ENCODE peak calls at places on chromosomes 13 and 19, in seven cellular contexts. One of them, this sample, is unnamed. For H3K4me1, the result is how much of the 10 kb centered on the place peaks cover.

GRCh38 chr13:46614582-46614981 is 61.6 kb downstream of the LRCH1 start:
- ATAC-seq in HCT116: no peak
- ATAC-seq in PC-3: no peak
- ATAC-seq in Panc1: no peak
- ATAC-seq in lung: no peak
- ATAC-seq in K562: no peak
- ATAC-seq in GM23338: no peak
- ATAC-seq in this sample: peak

GRCh38 chr13:23384111-23384510 is 49.4 kb downstream of the SACS start:
- ATAC-seq in lung: no peak
- ATAC-seq in HCT116: no peak
- ATAC-seq in PC-3: peak
- ATAC-seq in Panc1: peak
- ATAC-seq in GM23338: no peak
- ATAC-seq in K562: no peak
- ATAC-seq in this sample: no peak

GRCh38 chr13:86862137-86862536 is 809.0 kb upstream of the SLITRK5 start:
- ATAC-seq in K562: no peak
- ATAC-seq in lung: no peak
- ATAC-seq in GM23338: peak
- ATAC-seq in HCT116: no peak
- ATAC-seq in PC-3: no peak
- ATAC-seq in Panc1: no peak
- ATAC-seq in this sample: no peak

GRCh38 chr19:8500158-8500557 is 2.3 kb downstream of the PRAM1 start:
- ATAC-seq in HCT116: no peak
- ATAC-seq in K562: no peak
- ATAC-seq in GM23338: no peak
- ATAC-seq in lung: no peak
- ATAC-seq in PC-3: no peak
- ATAC-seq in Panc1: no peak
- ATAC-seq in this sample: no peak

GRCh38 chr19:4671182-4671851 is 1.2 kb upstream of the MYDGF start:
- ATAC-seq in PC-3: no peak
- ATAC-seq in GM23338: no peak
- ATAC-seq in HCT116: peak
- ATAC-seq in lung: no peak
- ATAC-seq in Panc1: no peak
- ATAC-seq in K562: no peak
- ATAC-seq in this sample: no peak

GRCh38 chr19:19745496-19746285 is 12.8 kb upstream of the ZNF14 start:
- ATAC-seq in HCT116: peak
- ATAC-seq in GM23338: no peak
- ATAC-seq in PC-3: no peak
- ATAC-seq in K562: peak
- ATAC-seq in Panc1: no peak
- ATAC-seq in lung: no peak
- ATAC-seq in this sample: no peak

GRCh38 chr19:4066176-4066606 is 508 bp downstream of the ZBTB7A start:
- ATAC-seq in lung: no peak
- ATAC-seq in GM23338: no peak
- ATAC-seq in Panc1: no peak
- ATAC-seq in PC-3: no peak
- ATAC-seq in K562: no peak
- ATAC-seq in HCT116: no peak
- ATAC-seq in this sample: no peak

GRCh38 chr13:80873589-80873988 is 532.7 kb upstream of the SPRY2 start:
- ATAC-seq in lung: no peak
- ATAC-seq in GM23338: no peak
- ATAC-seq in PC-3: no peak
- ATAC-seq in Panc1: no peak
- ATAC-seq in HCT116: no peak
- ATAC-seq in K562: no peak
- ATAC-seq in this sample: no peak

GRCh38 chr19:47146920-47147319 is 16.3 kb downstream of the SAE1 start:
- ATAC-seq in Panc1: no peak
- ATAC-seq in lung: no peak
- ATAC-seq in PC-3: no peak
- ATAC-seq in GM23338: no peak
- ATAC-seq in K562: peak
- ATAC-seq in HCT116: no peak
- ATAC-seq in this sample: no peak

DNA sequence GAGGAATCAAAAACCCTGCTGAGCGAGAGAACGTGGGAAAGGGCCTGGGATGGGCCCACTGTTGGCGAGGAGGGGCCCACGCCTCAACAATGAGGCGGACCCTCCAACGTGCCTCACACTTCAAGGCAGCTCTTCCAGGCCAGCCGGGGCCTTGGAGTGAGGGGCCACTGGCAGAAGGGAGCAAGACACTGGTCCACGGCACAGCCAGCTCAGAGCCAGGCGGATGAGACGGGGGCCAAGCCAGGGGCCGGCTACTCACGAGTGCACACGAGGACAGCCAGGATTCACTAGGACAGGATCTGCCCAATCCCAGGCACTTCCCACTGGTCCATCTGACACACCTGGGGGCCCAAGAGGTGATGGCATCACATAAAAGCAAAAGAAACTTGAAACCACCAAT is 20.5 kb downstream of the ELL start:
- ATAC-seq in HCT116: no peak
- ATAC-seq in GM23338: no peak
- ATAC-seq in K562: no peak
- ATAC-seq in lung: no peak
- ATAC-seq in PC-3: no peak
- ATAC-seq in Panc1: no peak
- ATAC-seq in this sample: no peak
- H3K4me1 ChIP-seq in HCT116: under half
- H3K4me1 ChIP-seq in GM23338: under half
- H3K4me1 ChIP-seq in K562: half or more
- H3K4me1 ChIP-seq in lung: under half
- H3K4me1 ChIP-seq in PC-3: under half
- H3K4me1 ChIP-seq in Panc1: under half
- H3K4me1 ChIP-seq in this sample: under half

DNA sequence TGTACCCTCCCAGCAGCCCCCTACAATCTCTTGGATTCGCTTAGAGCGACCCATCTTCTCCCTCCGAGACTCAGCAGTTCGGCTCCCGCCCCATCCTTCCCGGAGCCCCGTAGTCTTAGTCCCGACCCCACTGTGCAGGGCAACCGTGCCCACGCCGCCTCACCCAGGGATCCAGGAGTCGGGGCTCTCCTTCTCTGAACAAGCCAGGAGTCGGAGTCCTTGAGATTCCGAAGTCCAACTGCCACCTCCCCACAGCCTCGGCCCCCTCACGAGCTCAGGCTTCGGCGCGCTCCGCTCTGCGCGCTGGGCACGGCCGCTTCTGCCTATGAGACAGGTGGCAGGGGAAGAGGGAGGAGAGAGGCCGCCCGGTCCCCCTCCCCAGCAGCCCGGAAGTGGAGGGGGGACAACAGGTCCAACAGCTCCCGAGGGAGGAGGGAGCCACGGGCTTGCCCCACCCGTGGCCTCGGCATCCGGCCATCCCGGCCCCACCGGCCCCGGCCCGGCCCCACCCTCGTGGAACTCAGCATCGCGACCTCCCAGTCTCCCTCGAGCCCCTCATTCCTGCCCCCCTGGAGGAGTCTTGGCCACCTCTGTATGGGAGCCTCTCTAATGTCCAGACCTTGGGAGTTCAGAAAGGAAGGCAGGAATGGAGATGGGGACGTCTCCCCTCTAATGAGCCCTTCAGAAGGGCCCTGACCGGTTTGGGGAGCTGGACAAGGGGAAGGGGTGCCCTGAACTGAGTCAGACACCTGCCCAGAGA is at the start of gene PHLDB3:
- ATAC-seq in HCT116: peak
- ATAC-seq in PC-3: peak
- ATAC-seq in lung: no peak
- ATAC-seq in Panc1: peak
- ATAC-seq in K562: peak
- ATAC-seq in GM23338: peak
- ATAC-seq in this sample: peak
- H3K4me1 ChIP-seq in HCT116: under half
- H3K4me1 ChIP-seq in PC-3: under half
- H3K4me1 ChIP-seq in lung: under half
- H3K4me1 ChIP-seq in Panc1: under half
- H3K4me1 ChIP-seq in K562: under half
- H3K4me1 ChIP-seq in GM23338: under half
- H3K4me1 ChIP-seq in this sample: under half

GRCh38 chr13:50914301-50914700 is 4.7 kb downstream of the RNASEH2B start:
- ATAC-seq in HCT116: no peak
- ATAC-seq in Panc1: no peak
- ATAC-seq in lung: no peak
- ATAC-seq in K562: no peak
- ATAC-seq in PC-3: no peak
- ATAC-seq in GM23338: no peak
- ATAC-seq in this sample: no peak
- H3K4me1 ChIP-seq in HCT116: under half
- H3K4me1 ChIP-seq in Panc1: under half
- H3K4me1 ChIP-seq in lung: under half
- H3K4me1 ChIP-seq in K562: under half
- H3K4me1 ChIP-seq in PC-3: under half
- H3K4me1 ChIP-seq in GM23338: under half
- H3K4me1 ChIP-seq in this sample: under half

DNA sequence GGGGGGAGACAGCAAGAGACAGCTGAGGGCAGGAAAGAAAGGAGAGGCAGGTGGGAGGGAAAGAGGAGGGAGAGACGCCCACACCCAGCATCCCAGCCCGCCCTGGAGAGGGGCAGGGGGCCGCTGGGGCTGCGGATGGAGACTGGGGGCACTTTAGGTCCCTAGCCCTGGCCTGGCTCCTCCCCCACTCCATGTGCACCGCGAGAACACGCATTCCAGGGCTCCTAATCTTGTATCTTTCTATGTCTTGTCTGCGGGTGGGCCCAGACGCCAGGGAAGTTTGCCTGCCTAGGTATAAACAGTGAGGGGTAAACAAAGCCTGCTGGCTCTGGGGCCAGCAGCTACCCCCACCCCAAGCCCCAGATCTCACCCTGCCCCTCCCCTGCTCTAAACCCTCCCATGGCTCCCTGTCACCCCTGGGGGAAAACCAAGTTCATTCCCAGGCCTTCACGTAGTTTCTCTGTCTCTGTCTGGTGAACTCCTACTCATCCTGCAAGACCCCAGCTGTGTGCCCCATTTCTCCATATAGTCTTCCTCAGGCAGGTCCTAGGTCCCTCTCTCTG is 5.8 kb downstream of the TLE5 start:
- ATAC-seq in K562: no peak
- ATAC-seq in GM23338: peak
- ATAC-seq in lung: no peak
- ATAC-seq in HCT116: no peak
- ATAC-seq in PC-3: no peak
- ATAC-seq in Panc1: no peak
- ATAC-seq in this sample: no peak
- H3K4me1 ChIP-seq in K562: half or more
- H3K4me1 ChIP-seq in GM23338: under half
- H3K4me1 ChIP-seq in lung: under half
- H3K4me1 ChIP-seq in HCT116: under half
- H3K4me1 ChIP-seq in PC-3: under half
- H3K4me1 ChIP-seq in Panc1: under half
- H3K4me1 ChIP-seq in this sample: half or more

GRCh38 chr19:31253816-31254551 is 95.3 kb downstream of the TSHZ3 start:
- ATAC-seq in HCT116: no peak
- ATAC-seq in PC-3: no peak
- ATAC-seq in K562: no peak
- ATAC-seq in GM23338: peak
- ATAC-seq in Panc1: no peak
- ATAC-seq in lung: no peak
- ATAC-seq in this sample: peak

GRCh38 chr19:31254611-31255010 is 94.6 kb downstream of the TSHZ3 start:
- ATAC-seq in GM23338: no peak
- ATAC-seq in K562: no peak
- ATAC-seq in HCT116: no peak
- ATAC-seq in lung: no peak
- ATAC-seq in PC-3: no peak
- ATAC-seq in Panc1: no peak
- ATAC-seq in this sample: no peak

GRCh38 chr19:31255863-31256600 is 93.2 kb downstream of the TSHZ3 start:
- ATAC-seq in HCT116: no peak
- ATAC-seq in GM23338: no peak
- ATAC-seq in PC-3: no peak
- ATAC-seq in K562: no peak
- ATAC-seq in Panc1: no peak
- ATAC-seq in lung: no peak
- ATAC-seq in this sample: no peak

GRCh38 chr19:31256601-31256990 is 92.6 kb downstream of the TSHZ3 start:
- ATAC-seq in GM23338: no peak
- ATAC-seq in K562: no peak
- ATAC-seq in HCT116: no peak
- ATAC-seq in lung: no peak
- ATAC-seq in PC-3: no peak
- ATAC-seq in Panc1: no peak
- ATAC-seq in this sample: no peak

DNA sequence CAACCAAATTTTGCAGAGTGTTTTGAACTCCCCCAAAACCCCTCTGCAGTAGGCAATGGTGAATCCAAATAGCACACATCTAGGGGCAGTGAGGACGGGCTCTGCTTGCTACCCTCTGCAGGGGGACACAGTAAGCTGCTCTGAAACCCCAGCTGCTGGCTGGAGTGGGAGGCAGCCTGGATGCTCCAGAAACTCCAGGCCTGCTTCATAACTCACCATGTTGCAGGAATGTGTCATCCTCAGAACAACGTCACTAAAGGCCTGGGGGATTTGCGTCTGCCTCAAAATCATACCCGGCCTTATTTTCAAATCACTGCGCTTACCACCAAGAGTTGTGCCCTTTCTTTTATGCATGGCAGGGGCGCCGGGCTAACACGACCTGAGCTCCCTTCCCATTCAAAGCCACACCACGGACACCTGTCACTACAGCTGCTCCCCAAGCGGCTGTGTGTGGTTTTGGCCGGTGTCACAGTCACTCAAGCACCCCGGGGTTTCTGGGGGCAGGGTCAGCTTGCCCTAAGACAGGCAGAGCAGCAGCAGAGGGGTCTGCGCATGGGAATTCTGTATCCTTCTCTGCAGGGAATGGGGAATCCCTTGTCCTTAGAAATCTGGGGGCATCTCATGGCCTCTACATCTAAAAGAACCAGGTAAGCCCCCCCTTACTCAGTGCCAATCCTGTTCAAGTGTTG is 93.9 kb downstream of the TSHZ3 start:
- ATAC-seq in lung: no peak
- ATAC-seq in HCT116: no peak
- ATAC-seq in K562: no peak
- ATAC-seq in GM23338: no peak
- ATAC-seq in Panc1: no peak
- ATAC-seq in PC-3: no peak
- ATAC-seq in this sample: no peak
- H3K4me1 ChIP-seq in lung: under half
- H3K4me1 ChIP-seq in HCT116: under half
- H3K4me1 ChIP-seq in K562: under half
- H3K4me1 ChIP-seq in GM23338: under half
- H3K4me1 ChIP-seq in Panc1: under half
- H3K4me1 ChIP-seq in PC-3: under half
- H3K4me1 ChIP-seq in this sample: under half

DNA sequence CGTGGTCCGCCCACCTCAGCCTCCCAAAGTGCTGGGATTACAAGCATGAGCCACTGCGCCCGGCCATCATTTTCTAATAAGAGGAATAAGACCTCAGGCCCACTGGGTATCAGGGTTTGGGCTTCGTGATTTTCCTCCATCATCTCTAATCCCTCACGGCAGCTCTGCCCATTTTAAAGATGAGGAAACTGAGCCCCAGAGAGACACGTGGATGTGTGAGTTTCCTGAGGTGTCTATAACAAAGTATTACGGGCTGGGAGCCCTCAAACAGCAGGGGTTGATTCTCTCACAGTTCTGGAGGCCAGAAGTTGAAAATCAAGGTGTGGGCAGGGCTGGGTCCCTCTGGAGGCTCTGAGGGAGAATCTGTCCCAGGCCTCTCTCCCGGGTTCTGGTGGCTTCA is 33.7 kb downstream of the MYO9B start:
- ATAC-seq in lung: no peak
- ATAC-seq in K562: no peak
- ATAC-seq in Panc1: no peak
- ATAC-seq in PC-3: no peak
- ATAC-seq in GM23338: no peak
- ATAC-seq in HCT116: no peak
- ATAC-seq in this sample: no peak
- H3K4me1 ChIP-seq in lung: under half
- H3K4me1 ChIP-seq in K562: under half
- H3K4me1 ChIP-seq in Panc1: under half
- H3K4me1 ChIP-seq in PC-3: under half
- H3K4me1 ChIP-seq in GM23338: under half
- H3K4me1 ChIP-seq in HCT116: under half
- H3K4me1 ChIP-seq in this sample: under half